ENCODE peak calls at places on chromosome 2, in six cellular contexts. K, S, I, G, A and X are unnamed samples.

GRCh38 chr2:98867539-98868309 is 68.3 kb downstream of the CRACDL start:
- DNase-seq in I (no peak), G (no peak), K (no peak), A (no peak), S (no peak), X (peak)

GRCh38 chr2:109028280-109028679 is 39.3 kb upstream of the EDAR start:
- DNase-seq in K (no peak), G (no peak), A (no peak), I (no peak), S (no peak), X (no peak)

GRCh38 chr2:21148718-21149117 is 24.9 kb downstream of the TDRD15 start:
- DNase-seq in S (no peak), A (no peak), G (no peak), K (no peak), I (no peak), X (no peak)

GRCh38 chr2:217277646-217278048 is 417.8 kb upstream of the TNP1 start:
- DNase-seq in I (no peak), A (no peak), G (peak), K (no peak), S (peak), X (no peak)

GRCh38 chr2:6999161-6999877 is 82.1 kb downstream of the RNF144A start:
- DNase-seq in S (no peak), G (no peak), I (peak), K (no peak), A (no peak), X (no peak)

GRCh38 chr2:178237488-178238143 is 43.3 kb downstream of the OSBPL6 start:
- DNase-seq in S (no peak), G (no peak), K (no peak), A (no peak), I (no peak), X (no peak)

GRCh38 chr2:136057023-136057801 is 60.7 kb downstream of the CXCR4 start:
- DNase-seq in K (peak), A (no peak), I (no peak), G (no peak), S (no peak), X (no peak)

GRCh38 chr2:204888222-204888621 is 342.9 kb downstream of the PARD3B start:
- DNase-seq in A (no peak), G (no peak), S (no peak), K (no peak), I (no peak), X (no peak)

GRCh38 chr2:188853307-188853706 is 120.9 kb upstream of the COL3A1 start:
- DNase-seq in K (no peak), G (peak), S (no peak), A (no peak), I (no peak), X (peak)

GRCh38 chr2:239178954-239179353 is 221.9 kb downstream of the HDAC4 start:
- DNase-seq in A (no peak), S (no peak), I (no peak), G (no peak), K (no peak), X (no peak)

GRCh38 chr2:66433945-66434678 is 813 bp upstream of the MEIS1 start:
- DNase-seq in K (no peak), S (peak), I (peak), G (peak), A (peak), X (peak)

GRCh38 chr2:201769664-201770373 is 10.9 kb downstream of the ALS2 start:
- DNase-seq in I (peak), K (no peak), G (peak), S (no peak), A (no peak), X (peak)

GRCh38 chr2:88110830-88111229 is 17.0 kb downstream of the FABP1 start:
- DNase-seq in K (no peak), A (no peak), G (no peak), S (no peak), I (no peak), X (no peak)

GRCh38 chr2:183185534-183185933 is 61.3 kb downstream of the NUP35 start:
- DNase-seq in I (no peak), K (no peak), G (no peak), S (no peak), A (peak), X (no peak)

GRCh38 chr2:122421777-122422176 is 666.3 kb downstream of the TSN start:
- DNase-seq in G (no peak), S (no peak), K (no peak), A (no peak), I (no peak), X (no peak)

GRCh38 chr2:5479265-5479928 is 212.8 kb upstream of the SOX11 start:
- DNase-seq in A (peak), S (no peak), I (no peak), K (no peak), G (no peak), X (no peak)

GRCh38 chr2:74253937-74254336 is 55.5 kb downstream of the MTHFD2 start:
- DNase-seq in I (no peak), S (no peak), K (no peak), A (no peak), G (no peak), X (no peak)

GRCh38 chr2:223989206-223989859 is 32.1 kb downstream of the MRPL44 start:
- DNase-seq in G (no peak), I (no peak), A (peak), K (no peak), S (no peak), X (no peak)

GRCh38 chr2:72131916-72132841 is 15.5 kb downstream of the CYP26B1 start:
- DNase-seq in G (no peak), A (no peak), S (no peak), I (no peak), K (no peak), X (no peak)

GRCh38 chr2:190507135-190507534 is 27.4 kb downstream of the NEMP2 start:
- DNase-seq in S (no peak), G (peak), A (no peak), I (no peak), K (no peak), X (peak)

GRCh38 chr2:69209482-69209881 is 177.5 kb downstream of the GFPT1 start:
- DNase-seq in I (no peak), K (no peak), S (no peak), G (no peak), A (peak), X (no peak)

GRCh38 chr2:70523996-70524965 is 29.3 kb downstream of the TGFA start:
- DNase-seq in I (peak), A (peak), G (peak), S (peak), K (no peak), X (no peak)

GRCh38 chr2:128494307-128494639 is 175.6 kb upstream of the HS6ST1 start:
- DNase-seq in I (no peak), G (no peak), S (no peak), K (no peak), A (no peak), X (no peak)